ENCODE peak calls at places on chromosomes 3 and 15, in eight cellular contexts. One of them, this sample, is unnamed.

GRCh38 chr15:98906712-98907083 is 100.9 kb downstream of the PGPEP1L start:
- DNase-seq in adrenal gland: no peak
- DNase-seq in lung: peak; percentile 48
- DNase-seq in pancreas: peak; percentile 48
- DNase-seq in body of pancreas: peak; percentile 63
- DNase-seq in heart right ventricle: peak; percentile 36
- DNase-seq in BJ: no peak
- DNase-seq in A673: no peak
- DNase-seq in this sample: peak; percentile 97

GRCh38 chr15:68487087-68487843 is 55.3 kb upstream of the ITGA11 start:
- DNase-seq in BJ: peak; percentile 42
- DNase-seq in adrenal gland: no peak
- DNase-seq in heart right ventricle: no peak
- DNase-seq in A673: no peak
- DNase-seq in pancreas: no peak
- DNase-seq in lung: no peak
- DNase-seq in body of pancreas: no peak
- DNase-seq in this sample: no peak

GRCh38 chr3:126971891-126972351 is 11.0 kb upstream of the PLXNA1 start:
- DNase-seq in A673: no peak
- DNase-seq in heart right ventricle: peak; percentile 67
- DNase-seq in BJ: no peak
- DNase-seq in lung: peak; percentile 67
- DNase-seq in adrenal gland: peak; percentile 77
- DNase-seq in pancreas: no peak
- DNase-seq in body of pancreas: peak; percentile 44
- DNase-seq in this sample: peak; percentile 37

GRCh38 chr15:51558421-51558820 is 64.2 kb downstream of the DMXL2 start:
- DNase-seq in body of pancreas: no peak
- DNase-seq in lung: no peak
- DNase-seq in adrenal gland: no peak
- DNase-seq in A673: no peak
- DNase-seq in BJ: no peak
- DNase-seq in heart right ventricle: no peak
- DNase-seq in pancreas: no peak
- DNase-seq in this sample: no peak

GRCh38 chr3:127652246-127652995 is 20.3 kb upstream of the ABTB1 start:
- DNase-seq in heart right ventricle: no peak
- DNase-seq in A673: peak; percentile 73
- DNase-seq in adrenal gland: peak; percentile 47
- DNase-seq in pancreas: peak; percentile 52
- DNase-seq in body of pancreas: peak; percentile 56
- DNase-seq in lung: no peak
- DNase-seq in BJ: no peak
- DNase-seq in this sample: peak; percentile 50

GRCh38 chr3:123637131-123637530 is 52.3 kb upstream of the HACD2 start:
- DNase-seq in lung: no peak
- DNase-seq in BJ: no peak
- DNase-seq in body of pancreas: no peak
- DNase-seq in heart right ventricle: no peak
- DNase-seq in adrenal gland: no peak
- DNase-seq in pancreas: no peak
- DNase-seq in A673: no peak
- DNase-seq in this sample: no peak

GRCh38 chr3:182284793-182285192 is 508.5 kb upstream of the ATP11B start:
- DNase-seq in lung: no peak
- DNase-seq in BJ: no peak
- DNase-seq in heart right ventricle: no peak
- DNase-seq in body of pancreas: no peak
- DNase-seq in A673: no peak
- DNase-seq in pancreas: no peak
- DNase-seq in adrenal gland: no peak
- DNase-seq in this sample: no peak

GRCh38 chr3:194364652-194365434 is 4.7 kb downstream of the LRRC15 start:
- DNase-seq in adrenal gland: peak; percentile 29
- DNase-seq in heart right ventricle: peak; percentile 27
- DNase-seq in pancreas: peak; percentile 27
- DNase-seq in A673: peak; percentile 50
- DNase-seq in body of pancreas: peak; percentile 31
- DNase-seq in lung: peak; percentile 40
- DNase-seq in BJ: peak; percentile 68
- DNase-seq in this sample: peak; percentile 54

GRCh38 chr3:98972155-98972554 is 70.7 kb upstream of the DCBLD2 start:
- DNase-seq in BJ: no peak
- DNase-seq in heart right ventricle: no peak
- DNase-seq in A673: no peak
- DNase-seq in adrenal gland: no peak
- DNase-seq in body of pancreas: no peak
- DNase-seq in pancreas: no peak
- DNase-seq in lung: no peak
- DNase-seq in this sample: no peak

GRCh38 chr3:17949116-17949515 is 206.7 kb upstream of the TBC1D5 start:
- DNase-seq in BJ: no peak
- DNase-seq in heart right ventricle: no peak
- DNase-seq in A673: no peak
- DNase-seq in body of pancreas: no peak
- DNase-seq in pancreas: no peak
- DNase-seq in lung: no peak
- DNase-seq in adrenal gland: no peak
- DNase-seq in this sample: no peak

GRCh38 chr3:106249159-106249558 is 380.3 kb upstream of the CBLB start:
- DNase-seq in BJ: no peak
- DNase-seq in adrenal gland: no peak
- DNase-seq in A673: no peak
- DNase-seq in heart right ventricle: no peak
- DNase-seq in pancreas: no peak
- DNase-seq in body of pancreas: no peak
- DNase-seq in lung: no peak
- DNase-seq in this sample: no peak

GRCh38 chr15:34122771-34123183 is 20.9 kb downstream of the PGBD4 start:
- DNase-seq in A673: peak; percentile 69
- DNase-seq in pancreas: no peak
- DNase-seq in lung: no peak
- DNase-seq in body of pancreas: no peak
- DNase-seq in heart right ventricle: no peak
- DNase-seq in adrenal gland: no peak
- DNase-seq in BJ: peak; percentile 95
- DNase-seq in this sample: no peak

GRCh38 chr3:124442463-124442862 is 287.8 kb upstream of the UMPS start:
- DNase-seq in lung: no peak
- DNase-seq in heart right ventricle: no peak
- DNase-seq in body of pancreas: no peak
- DNase-seq in pancreas: no peak
- DNase-seq in BJ: no peak
- DNase-seq in A673: no peak
- DNase-seq in adrenal gland: no peak
- DNase-seq in this sample: no peak

GRCh38 chr15:78855746-78856145 is 16.9 kb upstream of the MORF4L1 start:
- DNase-seq in heart right ventricle: no peak
- DNase-seq in pancreas: no peak
- DNase-seq in adrenal gland: no peak
- DNase-seq in lung: no peak
- DNase-seq in BJ: no peak
- DNase-seq in A673: no peak
- DNase-seq in body of pancreas: no peak
- DNase-seq in this sample: no peak

GRCh38 chr3:15313461-15313860 is 18.9 kb downstream of the SH3BP5 start:
- DNase-seq in heart right ventricle: no peak
- DNase-seq in body of pancreas: no peak
- DNase-seq in A673: no peak
- DNase-seq in adrenal gland: no peak
- DNase-seq in pancreas: no peak
- DNase-seq in lung: peak; percentile 85
- DNase-seq in BJ: no peak
- DNase-seq in this sample: peak; percentile 93

GRCh38 chr15:56869573-56869972 is 48.9 kb upstream of the TCF12 start:
- DNase-seq in A673: peak; percentile 73
- DNase-seq in adrenal gland: peak; percentile 20
- DNase-seq in body of pancreas: peak; percentile 63
- DNase-seq in BJ: no peak
- DNase-seq in lung: no peak
- DNase-seq in pancreas: peak; percentile 19
- DNase-seq in heart right ventricle: peak; percentile 36
- DNase-seq in this sample: peak; percentile 5

GRCh38 chr15:48796930-48797329 is 13.9 kb downstream of the CEP152 start:
- DNase-seq in adrenal gland: no peak
- DNase-seq in A673: no peak
- DNase-seq in body of pancreas: no peak
- DNase-seq in BJ: peak; percentile 7
- DNase-seq in lung: no peak
- DNase-seq in pancreas: no peak
- DNase-seq in heart right ventricle: no peak
- DNase-seq in this sample: no peak

GRCh38 chr3:54932606-54933005 is 4.7 kb upstream of the LRTM1 start:
- DNase-seq in lung: no peak
- DNase-seq in pancreas: no peak
- DNase-seq in adrenal gland: no peak
- DNase-seq in A673: no peak
- DNase-seq in body of pancreas: no peak
- DNase-seq in BJ: no peak
- DNase-seq in heart right ventricle: no peak
- DNase-seq in this sample: no peak

GRCh38 chr3:45558431-45558830 is 36.1 kb upstream of the LIMD1 start:
- DNase-seq in lung: no peak
- DNase-seq in adrenal gland: no peak
- DNase-seq in heart right ventricle: no peak
- DNase-seq in A673: no peak
- DNase-seq in body of pancreas: no peak
- DNase-seq in BJ: no peak
- DNase-seq in pancreas: no peak
- DNase-seq in this sample: no peak

GRCh38 chr3:130969621-130970020 is 57.0 kb downstream of the ASTE1 start:
- DNase-seq in A673: no peak
- DNase-seq in lung: no peak
- DNase-seq in heart right ventricle: no peak
- DNase-seq in adrenal gland: no peak
- DNase-seq in body of pancreas: no peak
- DNase-seq in pancreas: no peak
- DNase-seq in BJ: no peak
- DNase-seq in this sample: no peak
- H3K36me3 ChIP-seq in A673: peaks cover 11% of the 10 kb centered on the region
- H3K36me3 ChIP-seq in lung: peaks cover 12% of the 10 kb centered on the region
- H3K36me3 ChIP-seq in heart right ventricle: peaks cover 76% of the 10 kb centered on the region
- H3K36me3 ChIP-seq in adrenal gland: peaks cover 14% of the 10 kb centered on the region
- H3K36me3 ChIP-seq in body of pancreas: peaks cover 6% of the 10 kb centered on the region
- H3K36me3 ChIP-seq in pancreas: peaks cover 7% of the 10 kb centered on the region
- H3K36me3 ChIP-seq in BJ: no peaks in the 10 kb centered on the region
- H3K36me3 ChIP-seq in this sample: peaks cover 6% of the 10 kb centered on the region

DNA sequence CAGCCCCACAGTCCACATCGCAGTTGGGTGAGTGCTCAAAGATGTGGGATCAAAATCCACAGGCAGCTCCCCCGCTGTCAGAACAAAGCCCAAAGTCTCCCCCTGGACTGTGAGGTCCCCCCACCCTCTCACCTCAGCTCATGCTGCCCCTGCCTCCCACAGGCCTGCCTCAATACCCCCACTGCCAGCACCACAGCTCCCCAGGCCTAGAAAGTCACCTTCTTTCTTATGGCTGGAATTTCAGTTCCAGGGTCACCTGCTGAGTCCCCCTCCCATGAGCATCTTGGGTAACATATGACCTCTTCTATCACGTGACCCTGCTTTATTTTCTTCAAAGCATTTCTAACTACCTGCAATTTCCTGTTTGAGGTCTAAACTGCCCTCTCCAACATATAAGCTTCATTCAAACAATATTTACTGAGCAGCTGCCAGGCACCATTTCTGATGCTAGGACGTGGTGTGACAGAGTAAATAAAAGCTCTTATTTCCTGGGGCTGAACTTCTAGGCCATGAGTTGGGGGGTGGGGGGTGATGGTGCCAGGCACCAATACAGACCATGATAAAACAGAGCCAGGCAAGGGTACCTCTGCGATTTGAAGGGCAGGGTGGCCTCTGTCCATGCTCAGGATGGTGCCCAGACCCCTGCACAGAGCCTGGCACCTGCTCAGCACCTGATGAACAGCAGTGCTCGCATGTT is 2.4 kb upstream of the TMEM89 start:
- DNase-seq in body of pancreas: no peak
- DNase-seq in lung: no peak
- DNase-seq in adrenal gland: no peak
- DNase-seq in BJ: no peak
- DNase-seq in heart right ventricle: no peak
- DNase-seq in A673: no peak
- DNase-seq in pancreas: no peak
- DNase-seq in this sample: no peak
- H3K36me3 ChIP-seq in body of pancreas: peaks cover 2% of the 10 kb centered on the region
- H3K36me3 ChIP-seq in lung: peaks cover 26% of the 10 kb centered on the region
- H3K36me3 ChIP-seq in adrenal gland: peaks cover 20% of the 10 kb centered on the region
- H3K36me3 ChIP-seq in BJ: peaks cover 36% of the 10 kb centered on the region
- H3K36me3 ChIP-seq in heart right ventricle: peaks cover 42% of the 10 kb centered on the region
- H3K36me3 ChIP-seq in A673: no peaks in the 10 kb centered on the region
- H3K36me3 ChIP-seq in pancreas: no peaks in the 10 kb centered on the region
- H3K36me3 ChIP-seq in this sample: peaks cover 3% of the 10 kb centered on the region

DNA sequence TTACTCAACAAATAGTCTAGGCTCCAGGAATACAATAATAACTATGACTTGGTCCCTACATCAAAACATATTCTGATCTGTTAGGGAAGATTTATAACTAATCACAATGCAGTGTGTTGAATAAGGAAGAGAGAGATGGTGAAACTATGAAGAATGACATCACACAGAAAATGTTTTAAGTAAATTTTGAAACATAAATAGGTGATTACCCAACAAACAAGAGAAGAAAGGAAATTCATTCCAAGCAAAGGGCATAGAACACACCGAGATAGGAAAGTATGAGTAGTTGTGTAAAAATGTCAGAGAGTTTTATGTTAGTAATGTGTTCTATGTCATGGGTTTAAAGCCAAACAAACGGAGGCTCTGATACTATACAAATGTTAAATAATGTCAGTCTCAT is 13.4 kb downstream of the SEC62 start:
- DNase-seq in adrenal gland: no peak
- DNase-seq in heart right ventricle: no peak
- DNase-seq in A673: no peak
- DNase-seq in BJ: no peak
- DNase-seq in body of pancreas: no peak
- DNase-seq in pancreas: no peak
- DNase-seq in lung: no peak
- DNase-seq in this sample: no peak
- H3K36me3 ChIP-seq in adrenal gland: peaks cover 88% of the 10 kb centered on the region
- H3K36me3 ChIP-seq in heart right ventricle: peaks cover 99% of the 10 kb centered on the region
- H3K36me3 ChIP-seq in A673: peaks cover 91% of the 10 kb centered on the region
- H3K36me3 ChIP-seq in BJ: peaks cover 6% of the 10 kb centered on the region
- H3K36me3 ChIP-seq in body of pancreas: peaks cover 32% of the 10 kb centered on the region
- H3K36me3 ChIP-seq in pancreas: peaks cover 35% of the 10 kb centered on the region
- H3K36me3 ChIP-seq in lung: peaks cover 14% of the 10 kb centered on the region
- H3K36me3 ChIP-seq in this sample: peaks cover 62% of the 10 kb centered on the region

GRCh38 chr15:42973114-42973513 is 52.5 kb upstream of the TTBK2 start:
- DNase-seq in A673: no peak
- DNase-seq in pancreas: no peak
- DNase-seq in adrenal gland: peak; percentile 18
- DNase-seq in lung: no peak
- DNase-seq in heart right ventricle: no peak
- DNase-seq in BJ: no peak
- DNase-seq in body of pancreas: no peak
- DNase-seq in this sample: no peak
- H3K36me3 ChIP-seq in A673: peaks cover 15% of the 10 kb centered on the region
- H3K36me3 ChIP-seq in pancreas: peaks cover 28% of the 10 kb centered on the region
- H3K36me3 ChIP-seq in adrenal gland: peaks cover 45% of the 10 kb centered on the region
- H3K36me3 ChIP-seq in lung: peaks cover 19% of the 10 kb centered on the region
- H3K36me3 ChIP-seq in heart right ventricle: peaks cover 100% of the 10 kb centered on the region
- H3K36me3 ChIP-seq in BJ: peaks cover 11% of the 10 kb centered on the region
- H3K36me3 ChIP-seq in body of pancreas: peaks cover 19% of the 10 kb centered on the region
- H3K36me3 ChIP-seq in this sample: peaks cover 23% of the 10 kb centered on the region

GRCh38 chr3:68999605-69000004 is 13.9 kb downstream of the EOGT start:
- DNase-seq in heart right ventricle: no peak
- DNase-seq in pancreas: no peak
- DNase-seq in A673: no peak
- DNase-seq in lung: no peak
- DNase-seq in BJ: no peak
- DNase-seq in adrenal gland: no peak
- DNase-seq in body of pancreas: no peak
- DNase-seq in this sample: no peak
- H3K36me3 ChIP-seq in heart right ventricle: peaks cover 96% of the 10 kb centered on the region
- H3K36me3 ChIP-seq in pancreas: peaks cover 13% of the 10 kb centered on the region
- H3K36me3 ChIP-seq in A673: no peaks in the 10 kb centered on the region
- H3K36me3 ChIP-seq in lung: peaks cover 30% of the 10 kb centered on the region
- H3K36me3 ChIP-seq in BJ: peaks cover 26% of the 10 kb centered on the region
- H3K36me3 ChIP-seq in adrenal gland: peaks cover 58% of the 10 kb centered on the region
- H3K36me3 ChIP-seq in body of pancreas: peaks cover 25% of the 10 kb centered on the region
- H3K36me3 ChIP-seq in this sample: peaks cover 33% of the 10 kb centered on the region

This sample was measured in thyroid gland.